ENCODE peak calls at places on chromosome 2, in seven cellular contexts. C is COR-L47; G is stimulated activated CD4-positive, alpha-beta T cell treated with anti-CD3 and anti-CD28 coated beads, Interleukin-2, amount 100 ng/mL, for 48 hours; L is stimulated activated CD8-positive, alpha-beta memory T cell treated with anti-CD3 and anti-CD28 coated beads, Interleukin-2, amount 100 ng/mL, for 48 hours; F is RCC 7860; O is HCT116; I is H9. Z is an unnamed sample.

GRCh38 chr2:127535941-127536340 is 458 bp downstream of the MYO7B start:
- DNase-seq in C (no peak), G (no peak), L (no peak), F (no peak), O (no peak), I (no peak), Z (no peak)

GRCh38 chr2:135009339-135009738 is 37.9 kb downstream of the MAP3K19 start:
- DNase-seq in C (no peak), G (no peak), L (no peak), F (no peak), O (no peak), I (no peak), Z (no peak)

GRCh38 chr2:43676322-43677050 is at the start of gene C1GALT1C1L:
- DNase-seq in C (no peak), G (peak; percentile 18), L (peak; percentile 34), F (peak; percentile 29), O (no peak), I (no peak), Z (peak; percentile 52)

GRCh38 chr2:189024861-189025618 is 50.9 kb downstream of the COL3A1 start:
- DNase-seq in C (no peak), G (no peak), L (no peak), F (no peak), O (peak; percentile 23), I (peak; percentile 36), Z (no peak)

GRCh38 chr2:98556634-98557033 is 51.7 kb downstream of the COA5 start:
- DNase-seq in C (no peak), G (no peak), L (no peak), F (no peak), O (no peak), I (no peak), Z (no peak)

GRCh38 chr2:223247136-223247535 is 195.1 kb downstream of the KCNE4 start:
- DNase-seq in C (peak; percentile 60), G (no peak), L (no peak), F (peak; percentile 20), O (peak; percentile 28), I (no peak), Z (no peak)

GRCh38 chr2:127593228-127594115 is 52.5 kb upstream of the GPR17 start:
- DNase-seq in C (no peak), G (no peak), L (no peak), F (no peak), O (no peak), I (no peak), Z (no peak)

GRCh38 chr2:191540681-191541080 is 137.3 kb upstream of the NABP1 start:
- DNase-seq in C (no peak), G (no peak), L (no peak), F (no peak), O (no peak), I (no peak), Z (no peak)

GRCh38 chr2:32838949-32839348 is 107.8 kb upstream of the LTBP1 start:
- DNase-seq in C (no peak), G (no peak), L (no peak), F (no peak), O (no peak), I (no peak), Z (no peak)

GRCh38 chr2:158931577-158931976 is 36.9 kb upstream of the TANC1 start:
- DNase-seq in C (no peak), G (no peak), L (no peak), F (peak; percentile 67), O (no peak), I (no peak), Z (no peak)

GRCh38 chr2:38922389-38922788 is 32.7 kb downstream of the ARHGEF33 start:
- DNase-seq in C (no peak), G (no peak), L (no peak), F (no peak), O (no peak), I (no peak), Z (no peak)

GRCh38 chr2:138324068-138324771 is 177.3 kb upstream of the SPOPL start:
- DNase-seq in C (no peak), G (no peak), L (no peak), F (no peak), O (no peak), I (peak; percentile 30), Z (no peak)

GRCh38 chr2:209721497-209721896 is 50.1 kb upstream of the UNC80 start:
- DNase-seq in C (no peak), G (no peak), L (no peak), F (no peak), O (no peak), I (no peak), Z (no peak)

GRCh38 chr2:181364492-181365175 is 92.6 kb upstream of the ITGA4 start:
- DNase-seq in C (no peak), G (no peak), L (no peak), F (no peak), O (no peak), I (no peak), Z (no peak)

GRCh38 chr2:29309090-29310054 is 194.2 kb downstream of the CLIP4 start:
- DNase-seq in C (peak; percentile 71), G (peak; percentile 43), L (peak; percentile 13), F (no peak), O (peak; percentile 44), I (peak; percentile 64), Z (peak; percentile 36)

GRCh38 chr2:74708883-74709282 is 54.8 kb downstream of the SEMA4F start:
- DNase-seq in C (no peak), G (no peak), L (no peak), F (peak; percentile 65), O (no peak), I (no peak), Z (peak; percentile 46)

GRCh38 chr2:69271831-69272257 is 115.2 kb downstream of the GFPT1 start:
- DNase-seq in C (no peak), G (no peak), L (no peak), F (no peak), O (no peak), I (no peak), Z (no peak)

GRCh38 chr2:222169346-222169745 is 129.5 kb downstream of the PAX3 start:
- DNase-seq in C (no peak), G (no peak), L (no peak), F (peak; percentile 8), O (no peak), I (no peak), Z (no peak)

GRCh38 chr2:222862068-222862914 is 1.5 kb downstream of the ACSL3 start:
- DNase-seq in C (no peak), G (no peak), L (no peak), F (no peak), O (no peak), I (no peak), Z (no peak)

GRCh38 chr2:48844418-48845155 is 89.1 kb upstream of the LHCGR start:
- DNase-seq in C (no peak), G (no peak), L (no peak), F (no peak), O (no peak), I (no peak), Z (no peak)

GRCh38 chr2:85312404-85312803 is 15.4 kb downstream of the TGOLN2 start:
- DNase-seq in C (no peak), G (no peak), L (no peak), F (no peak), O (no peak), I (no peak), Z (peak; percentile 37)

GRCh38 chr2:159229476-159230144 is 56.9 kb downstream of the WDSUB1 start:
- DNase-seq in C (no peak), G (no peak), L (no peak), F (no peak), O (no peak), I (no peak), Z (no peak)

GRCh38 chr2:166494140-166494544 is at the start of gene SCN7A:
- DNase-seq in C (peak; percentile 79), G (peak; percentile 2), L (no peak), F (no peak), O (no peak), I (peak; percentile 62), Z (no peak)